ENCODE peak calls at places on chromosomes 3 and 15, in four cellular contexts. A, V, N and W are unnamed samples.

GRCh38 chr15:40062816-40063562 is 24.0 kb upstream of the SRP14 start:
- DNase-seq in A (no peak), V (no peak), N (no peak), W (no peak)

GRCh38 chr3:163919154-163919553 is 1159.1 kb downstream of the SI start:
- DNase-seq in A (no peak), V (no peak), N (no peak), W (no peak)

GRCh38 chr15:27821273-27821672 is 277.8 kb downstream of the OCA2 start:
- DNase-seq in A (no peak), V (no peak), N (no peak), W (no peak)

GRCh38 chr15:29128671-29129070 is 141.0 kb downstream of the NSMCE3 start:
- DNase-seq in A (no peak), V (no peak), N (no peak), W (no peak)

GRCh38 chr3:105729662-105730061 is 139.2 kb downstream of the CBLB start:
- DNase-seq in A (no peak), V (no peak), N (no peak), W (no peak)

GRCh38 chr15:71687902-71688508 is 122.3 kb upstream of the NR2E3 start:
- DNase-seq in A (no peak), V (no peak), N (no peak), W (no peak)

GRCh38 chr3:183074881-183075280 is 24.4 kb downstream of the MCCC1 start:
- DNase-seq in A (no peak), V (no peak), N (no peak), W (no peak)

GRCh38 chr15:39191871-39192281 is 389.0 kb upstream of the THBS1 start:
- DNase-seq in A (no peak), V (no peak), N (no peak), W (no peak)

GRCh38 chr3:149596136-149596770 is 61.6 kb downstream of the WWTR1 start:
- DNase-seq in A (no peak), V (no peak), N (no peak), W (no peak)

GRCh38 chr3:65557915-65558564 is 480.7 kb downstream of the MAGI1 start:
- DNase-seq in A (no peak), V (no peak), N (no peak), W (no peak)

GRCh38 chr3:136959599-136959998 is 1.8 kb downstream of the IL20RB start:
- DNase-seq in A (no peak), V (no peak), N (no peak), W (no peak)

GRCh38 chr3:15345051-15345607 is 12.7 kb upstream of the SH3BP5 start:
- DNase-seq in A (peak), V (no peak), N (no peak), W (no peak)

GRCh38 chr3:197746801-197747237 is 2.9 kb upstream of the FYTTD1 start:
- DNase-seq in A (peak), V (no peak), N (no peak), W (no peak)

GRCh38 chr15:76418352-76419140 is 82.0 kb downstream of the ISL2 start:
- DNase-seq in A (no peak), V (no peak), N (no peak), W (no peak)

GRCh38 chr3:106452096-106452495 is 583.3 kb upstream of the CBLB start:
- DNase-seq in A (no peak), V (no peak), N (no peak), W (no peak)

GRCh38 chr3:21573291-21573690 is 177.7 kb downstream of the ZNF385D start:
- DNase-seq in A (no peak), V (no peak), N (no peak), W (no peak)

GRCh38 chr3:65466300-65466988 is 572.3 kb downstream of the MAGI1 start:
- DNase-seq in A (no peak), V (no peak), N (no peak), W (no peak)

GRCh38 chr3:99774467-99774866 is 43.2 kb upstream of the CMSS1 start:
- DNase-seq in A (peak), V (no peak), N (no peak), W (no peak)

GRCh38 chr15:24877174-24877573 is 77.6 kb upstream of the SNRPN start:
- DNase-seq in A (no peak), V (no peak), N (no peak), W (no peak)

GRCh38 chr15:33126559-33127290 is 67.8 kb downstream of the FMN1 start:
- DNase-seq in A (peak), V (peak), N (no peak), W (peak)

GRCh38 chr15:100890059-100890720 is 10.6 kb downstream of the ALDH1A3 start:
- DNase-seq in A (no peak), V (no peak), N (no peak), W (no peak)

GRCh38 chr15:37765809-37766208 is 168.6 kb upstream of the TMCO5A start:
- DNase-seq in A (peak), V (no peak), N (no peak), W (no peak)

GRCh38 chr15:79290642-79291275 is 8.2 kb downstream of the ANKRD34C start:
- DNase-seq in A (no peak), V (no peak), N (no peak), W (no peak)

GRCh38 chr3:184663756-184664155 is 48.1 kb downstream of the MAGEF1 start:
- DNase-seq in A (no peak), V (no peak), N (no peak), W (no peak)

GRCh38 chr15:82571722-82572222 is 31.5 kb upstream of the RPS17 start:
- DNase-seq in A (no peak), V (no peak), N (no peak), W (peak)

GRCh38 chr3:12393894-12394293 is 90.4 kb upstream of the TSEN2 start:
- DNase-seq in A (no peak), V (no peak), N (no peak), W (no peak)

GRCh38 chr3:78659386-78659987 is 1108.3 kb downstream of the ROBO1 start:
- DNase-seq in A (peak), V (no peak), N (no peak), W (no peak)

GRCh38 chr3:195931582-195932273 is 23.4 kb upstream of the TNK2 start:
- DNase-seq in A (no peak), V (no peak), N (no peak), W (no peak)

GRCh38 chr15:101305820-101306255 is 10.8 kb upstream of the SNRPA1 start:
- DNase-seq in A (no peak), V (no peak), N (peak), W (no peak)